ENCODE peak calls at places on chromosomes 7 and 10, in five cellular contexts. K is ovary, F is ureter, P is EH, J is hypothalamus. Z is an unnamed sample.

GRCh38 chr7:365593-365992 is 75.6 kb downstream of the FOXL3 start:
- DNase-seq in P (no peak), J (no peak), K (no peak), F (no peak), Z (no peak)

GRCh38 chr7:135684134-135684533 is 21.8 kb downstream of the STMP1 start:
- DNase-seq in F (no peak), P (peak), J (no peak), K (no peak), Z (no peak)

GRCh38 chr7:99096124-99096887 is 47.6 kb downstream of the SMURF1 start:
- DNase-seq in F (no peak), J (no peak), P (no peak), K (no peak), Z (no peak)

GRCh38 chr10:124403548-124403947 is 15.2 kb downstream of the OAT start:
- DNase-seq in F (no peak), K (no peak), P (peak), J (no peak), Z (peak)

GRCh38 chr7:157664866-157665633 is 328.2 kb downstream of the DNAJB6 start:
- DNase-seq in J (no peak), K (no peak), F (no peak), P (no peak), Z (no peak)

GRCh38 chr10:133278577-133279265 is 2.1 kb upstream of the ADAM8 start:
- DNase-seq in P (peak), J (peak), K (no peak), F (peak), Z (no peak)

GRCh38 chr7:31935115-31935514 is 135.1 kb downstream of the PDE1C start:
- DNase-seq in J (no peak), K (no peak), F (no peak), P (peak), Z (no peak)

GRCh38 chr10:10872706-10873276 is 144.9 kb upstream of the CELF2 start:
- DNase-seq in P (peak), K (no peak), J (no peak), F (no peak), Z (no peak)

GRCh38 chr10:85642421-85643170 is 724.0 kb downstream of the GRID1 start:
- DNase-seq in F (no peak), J (no peak), P (peak), K (no peak), Z (no peak)

Z was measured in globus pallidus.